ENCODE peak calls at places on chromosomes 5 and 9, in nine cellular contexts. R, O, J, A, P, M, U, D and W are unnamed samples.

GRCh38 chr5:43041131-43041668 is 1.1 kb upstream of the ANXA2R start:
- DNase-seq in R (peak), O (peak), J (no peak), A (no peak), P (peak), M (peak), U (no peak), D (no peak), W (no peak)

GRCh38 chr9:98228392-98229089 is 26.9 kb downstream of the TBC1D2 start:
- DNase-seq in R (no peak), O (no peak), J (no peak), A (peak), P (no peak), M (no peak), U (no peak), D (no peak), W (no peak)

GRCh38 chr5:10630126-10630525 is 66.3 kb downstream of the ANKRD33B start:
- DNase-seq in R (peak), O (no peak), J (no peak), A (peak), P (no peak), M (no peak), U (peak), D (no peak), W (no peak)

GRCh38 chr5:120684749-120685415 is 220.8 kb downstream of the PRR16 start:
- DNase-seq in R (no peak), O (no peak), J (no peak), A (no peak), P (no peak), M (no peak), U (no peak), D (no peak), W (no peak)

GRCh38 chr9:69526699-69527098 is 145.5 kb downstream of the APBA1 start:
- DNase-seq in R (no peak), O (no peak), J (no peak), A (no peak), P (no peak), M (no peak), U (no peak), D (no peak), W (no peak)

GRCh38 chr9:120482424-120483186 is 97.4 kb downstream of the CDK5RAP2 start:
- DNase-seq in R (no peak), O (no peak), J (peak), A (no peak), P (no peak), M (no peak), U (no peak), D (no peak), W (no peak)

GRCh38 chr5:148687427-148687826 is 33.1 kb upstream of the HTR4 start:
- DNase-seq in R (no peak), O (peak), J (no peak), A (no peak), P (no peak), M (no peak), U (no peak), D (no peak), W (no peak)

GRCh38 chr5:142314606-142315005 is 10.2 kb downstream of the SPRY4 start:
- DNase-seq in R (no peak), O (no peak), J (no peak), A (no peak), P (no peak), M (no peak), U (no peak), D (no peak), W (no peak)

GRCh38 chr5:136890431-136891148 is 525.2 kb upstream of the TRPC7 start:
- DNase-seq in R (no peak), O (no peak), J (no peak), A (no peak), P (no peak), M (no peak), U (no peak), D (no peak), W (no peak)

GRCh38 chr9:80649001-80649420 is 1040.3 kb downstream of the TLE1 start:
- DNase-seq in R (no peak), O (peak), J (peak), A (peak), P (peak), M (no peak), U (no peak), D (no peak), W (no peak)

GRCh38 chr9:95060246-95060645 is 257.3 kb downstream of the FANCC start:
- DNase-seq in R (no peak), O (no peak), J (no peak), A (no peak), P (no peak), M (no peak), U (no peak), D (no peak), W (no peak)

GRCh38 chr5:135386096-135386495 is 12.9 kb downstream of the MACROH2A1 start:
- DNase-seq in R (peak), O (peak), J (no peak), A (no peak), P (no peak), M (no peak), U (peak), D (no peak), W (no peak)

GRCh38 chr5:153756540-153756939 is 266.1 kb downstream of the GRIA1 start:
- DNase-seq in R (no peak), O (peak), J (no peak), A (no peak), P (no peak), M (no peak), U (no peak), D (no peak), W (no peak)

GRCh38 chr5:90301248-90301647 is 108.3 kb downstream of the CETN3 start:
- DNase-seq in R (no peak), O (no peak), J (no peak), A (no peak), P (no peak), M (no peak), U (no peak), D (no peak), W (no peak)

GRCh38 chr5:128695791-128696520 is 157.9 kb upstream of the FBN2 start:
- DNase-seq in R (no peak), O (no peak), J (no peak), A (no peak), P (peak), M (no peak), U (peak), D (no peak), W (no peak)

GRCh38 chr9:124399323-124399962 is 15.8 kb downstream of the PSMB7 start:
- DNase-seq in R (no peak), O (peak), J (no peak), A (no peak), P (no peak), M (no peak), U (no peak), D (no peak), W (no peak)

GRCh38 chr5:33523208-33523771 is 82.5 kb downstream of the TARS1 start:
- DNase-seq in R (no peak), O (no peak), J (no peak), A (no peak), P (no peak), M (no peak), U (peak), D (no peak), W (no peak)

GRCh38 chr9:3769646-3770045 is 243.8 kb upstream of the RFX3 start:
- DNase-seq in R (no peak), O (no peak), J (no peak), A (no peak), P (no peak), M (no peak), U (no peak), D (no peak), W (no peak)

GRCh38 chr9:93132287-93132927 is 1.6 kb downstream of the NINJ1 start:
- DNase-seq in R (peak), O (no peak), J (peak), A (peak), P (peak), M (no peak), U (peak), D (no peak), W (no peak)

GRCh38 chr9:101421653-101422065 is 13.9 kb downstream of the ALDOB start:
- DNase-seq in R (no peak), O (no peak), J (no peak), A (no peak), P (no peak), M (no peak), U (no peak), D (no peak), W (no peak)

GRCh38 chr5:154514331-154514730 is 36.3 kb upstream of the HAND1 start:
- DNase-seq in R (no peak), O (no peak), J (no peak), A (peak), P (no peak), M (no peak), U (no peak), D (no peak), W (no peak)

GRCh38 chr5:124843596-124843899 is 97.1 kb upstream of the ZNF608 start:
- DNase-seq in R (no peak), O (no peak), J (no peak), A (no peak), P (peak), M (no peak), U (no peak), D (no peak), W (no peak)

GRCh38 chr5:17203329-17204132 is 13.9 kb upstream of the BASP1 start:
- DNase-seq in R (no peak), O (peak), J (peak), A (peak), P (peak), M (peak), U (peak), D (no peak), W (peak)